ENCODE peak calls at places on chromosomes 11 and 22, in five cellular contexts. V is iPS-NIHi11, U is fibroblast of the aortic adventitia, R is Calu3, Q is GM06990. O is an unnamed sample.

GRCh38 chr22:30416403-30416802 is 9.2 kb upstream of the MTFP1 start:
- DNase-seq in V (no peak), R (peak), U (no peak), Q (no peak), O (no peak)

GRCh38 chr11:12694182-12694531 is 19.9 kb downstream of the TEAD1 start:
- DNase-seq in U (peak), R (no peak), Q (no peak), V (no peak), O (no peak)

GRCh38 chr11:120598517-120599209 is 87.1 kb downstream of the GRIK4 start:
- DNase-seq in R (no peak), V (no peak), Q (no peak), U (no peak), O (no peak)

GRCh38 chr11:2259897-2260451 is 10.4 kb downstream of the ASCL2 start:
- DNase-seq in V (no peak), Q (no peak), R (no peak), U (no peak), O (no peak)

GRCh38 chr22:36184433-36185035 is 17.1 kb downstream of the APOL4 start:
- DNase-seq in U (peak), V (no peak), Q (no peak), R (no peak), O (no peak)

GRCh38 chr11:20156280-20156875 is 3.9 kb downstream of the DBX1 start:
- DNase-seq in Q (no peak), U (no peak), R (peak), V (peak), O (no peak)

GRCh38 chr11:64900263-64900678 is 16.7 kb downstream of the ATG2A start:
- DNase-seq in V (no peak), R (peak), U (no peak), Q (no peak), O (peak)

GRCh38 chr11:78131956-78132355 is 7.5 kb downstream of the ALG8 start:
- DNase-seq in U (no peak), V (no peak), R (no peak), Q (no peak), O (no peak)

GRCh38 chr22:38286915-38287669 is 14.3 kb upstream of the TMEM184B start:
- DNase-seq in V (no peak), Q (no peak), U (no peak), R (no peak), O (no peak)

GRCh38 chr11:66264893-66265292 is 3.5 kb upstream of the RAB1B start:
- DNase-seq in Q (no peak), V (peak), R (peak), U (no peak), O (no peak)

O was measured in 8988T.